ENCODE peak calls at places on chromosomes 13 and 19, in four cellular contexts. One of them, this sample, is unnamed.

GRCh38 chr13:48562296-48563066 is 29.6 kb upstream of the RCBTB2 start:
- DNase-seq in esophagus muscularis mucosa: peak; percentile 24
- DNase-seq in H1: no peak
- DNase-seq in stomach: no peak
- DNase-seq in this sample: peak; percentile 32

GRCh38 chr13:106143930-106144709 is 391.3 kb downstream of the EFNB2 start:
- DNase-seq in esophagus muscularis mucosa: no peak
- DNase-seq in H1: no peak
- DNase-seq in stomach: peak; percentile 36
- DNase-seq in this sample: no peak

GRCh38 chr19:43620061-43621001 is 902 bp upstream of the ZNF428 start:
- DNase-seq in esophagus muscularis mucosa: peak; percentile 93
- DNase-seq in H1: no peak
- DNase-seq in stomach: no peak
- DNase-seq in this sample: no peak

GRCh38 chr13:43831088-43831487 is 44.3 kb upstream of the ENOX1 start:
- DNase-seq in esophagus muscularis mucosa: no peak
- DNase-seq in H1: no peak
- DNase-seq in stomach: no peak
- DNase-seq in this sample: no peak

GRCh38 chr13:37023871-37024270 is 23.3 kb downstream of the EXOSC8 start:
- DNase-seq in esophagus muscularis mucosa: no peak
- DNase-seq in H1: no peak
- DNase-seq in stomach: no peak
- DNase-seq in this sample: no peak

GRCh38 chr19:32041681-32042292 is 303.6 kb upstream of the ZNF507 start:
- DNase-seq in esophagus muscularis mucosa: no peak
- DNase-seq in H1: peak; percentile 59
- DNase-seq in stomach: no peak
- DNase-seq in this sample: no peak

GRCh38 chr13:48178126-48178525 is 54.9 kb upstream of the ITM2B start:
- DNase-seq in esophagus muscularis mucosa: no peak
- DNase-seq in H1: no peak
- DNase-seq in stomach: no peak
- DNase-seq in this sample: no peak

GRCh38 chr19:1271528-1272422 is 2.6 kb downstream of the CIRBP start:
- DNase-seq in esophagus muscularis mucosa: no peak
- DNase-seq in H1: no peak
- DNase-seq in stomach: no peak
- DNase-seq in this sample: no peak

GRCh38 chr19:2716275-2716650 is 4.9 kb downstream of the DIRAS1 start:
- DNase-seq in esophagus muscularis mucosa: no peak
- DNase-seq in H1: no peak
- DNase-seq in stomach: no peak
- DNase-seq in this sample: no peak

GRCh38 chr19:5326986-5327623 is 13.5 kb downstream of the PTPRS start:
- DNase-seq in esophagus muscularis mucosa: no peak
- DNase-seq in H1: peak; percentile 65
- DNase-seq in stomach: no peak
- DNase-seq in this sample: no peak

GRCh38 chr13:113153810-113154748 is 4.4 kb upstream of the PROZ start:
- DNase-seq in esophagus muscularis mucosa: peak; percentile 95
- DNase-seq in H1: peak; percentile 71
- DNase-seq in stomach: peak; percentile 83
- DNase-seq in this sample: peak; percentile 77

GRCh38 chr19:46788968-46789338 is 559 bp upstream of the SLC1A5 start:
- DNase-seq in esophagus muscularis mucosa: no peak
- DNase-seq in H1: no peak
- DNase-seq in stomach: no peak
- DNase-seq in this sample: no peak

GRCh38 chr13:25977216-25977615 is 74.6 kb downstream of the SHISA2 start:
- DNase-seq in esophagus muscularis mucosa: no peak
- DNase-seq in H1: peak; percentile 63
- DNase-seq in stomach: no peak
- DNase-seq in this sample: no peak

DNA sequence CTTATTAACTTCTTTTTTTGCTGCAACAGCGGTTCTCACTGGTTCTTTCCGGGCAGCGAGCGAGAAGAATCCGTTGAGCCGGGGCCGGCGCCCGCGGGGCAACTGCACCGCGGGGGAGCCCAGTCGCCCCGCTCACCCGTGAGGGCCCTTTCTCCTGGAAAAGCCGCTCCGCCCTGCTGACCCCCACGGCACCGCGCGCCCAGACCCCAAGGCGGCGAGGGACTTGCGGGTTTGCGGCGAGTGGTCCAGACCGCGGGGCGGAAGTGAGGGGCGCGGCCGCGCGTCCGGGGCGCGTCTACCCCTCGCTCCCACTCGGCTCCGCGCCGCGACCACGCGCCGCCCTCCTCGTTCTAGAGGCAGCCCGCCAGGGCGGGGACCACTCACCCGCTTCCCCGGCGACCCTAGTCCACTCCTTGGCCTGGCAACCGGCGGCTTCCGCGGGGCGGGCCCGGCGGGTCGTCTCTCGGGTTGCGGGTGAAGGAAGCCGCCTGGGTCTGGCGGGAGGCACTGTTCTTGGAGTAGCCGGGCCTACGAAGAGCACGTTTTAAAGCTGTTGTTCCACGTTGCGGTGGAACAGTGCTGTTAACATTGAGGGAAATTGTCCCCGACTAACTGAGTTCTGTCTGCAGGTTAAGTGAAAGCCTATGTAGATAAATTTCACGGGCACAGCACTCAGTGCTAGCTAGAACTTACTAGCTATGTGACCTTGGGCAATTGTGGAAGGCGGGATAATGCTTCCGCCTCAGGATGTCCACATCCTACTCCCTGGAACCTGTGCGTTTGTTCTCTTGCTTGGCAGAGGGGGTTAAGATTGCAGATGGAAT is at the start of gene NEK3:
- DNase-seq in esophagus muscularis mucosa: peak; percentile 92
- DNase-seq in H1: peak; percentile 86
- DNase-seq in stomach: peak; percentile 66
- DNase-seq in this sample: peak; percentile 53
- TF ChIP-seq POLR2AphosphoS5 in esophagus muscularis mucosa: peak; percentile 61
- TF ChIP-seq POLR2AphosphoS5 in H1: peak; percentile 10
- TF ChIP-seq POLR2AphosphoS5 in stomach: no peak
- TF ChIP-seq POLR2AphosphoS5 in this sample: no peak

GRCh38 chr13:110447058-110447511 is 114.4 kb downstream of the RAB20 start:
- DNase-seq in esophagus muscularis mucosa: no peak
- DNase-seq in H1: no peak
- DNase-seq in stomach: no peak
- DNase-seq in this sample: no peak
- TF ChIP-seq POLR2AphosphoS5 in esophagus muscularis mucosa: peak; percentile 20
- TF ChIP-seq POLR2AphosphoS5 in H1: no peak
- TF ChIP-seq POLR2AphosphoS5 in stomach: no peak
- TF ChIP-seq POLR2AphosphoS5 in this sample: no peak

GRCh38 chr13:101399365-101399764 is 16.9 kb downstream of the NALCN start:
- DNase-seq in esophagus muscularis mucosa: peak; percentile 19
- DNase-seq in H1: no peak
- DNase-seq in stomach: no peak
- DNase-seq in this sample: no peak
- TF ChIP-seq POLR2AphosphoS5 in esophagus muscularis mucosa: no peak
- TF ChIP-seq POLR2AphosphoS5 in H1: no peak
- TF ChIP-seq POLR2AphosphoS5 in stomach: no peak
- TF ChIP-seq POLR2AphosphoS5 in this sample: no peak

GRCh38 chr13:45200701-45201230 is at the start of gene KCTD4:
- DNase-seq in esophagus muscularis mucosa: no peak
- DNase-seq in H1: no peak
- DNase-seq in stomach: no peak
- DNase-seq in this sample: no peak

GRCh38 chr13:45198041-45198440 is 2.8 kb downstream of the KCTD4 start:
- DNase-seq in esophagus muscularis mucosa: no peak
- DNase-seq in H1: no peak
- DNase-seq in stomach: no peak
- DNase-seq in this sample: no peak

GRCh38 chr13:45198924-45199323 is 1.9 kb downstream of the KCTD4 start:
- DNase-seq in esophagus muscularis mucosa: no peak
- DNase-seq in H1: no peak
- DNase-seq in stomach: no peak
- DNase-seq in this sample: no peak

GRCh38 chr13:45196622-45197021 is 4.2 kb downstream of the KCTD4 start:
- DNase-seq in esophagus muscularis mucosa: no peak
- DNase-seq in H1: no peak
- DNase-seq in stomach: no peak
- DNase-seq in this sample: no peak

GRCh38 chr13:45199716-45200115 is 1.1 kb downstream of the KCTD4 start:
- DNase-seq in esophagus muscularis mucosa: no peak
- DNase-seq in H1: no peak
- DNase-seq in stomach: no peak
- DNase-seq in this sample: no peak
- TF ChIP-seq POLR2AphosphoS5 in esophagus muscularis mucosa: no peak
- TF ChIP-seq POLR2AphosphoS5 in H1: no peak
- TF ChIP-seq POLR2AphosphoS5 in stomach: no peak
- TF ChIP-seq POLR2AphosphoS5 in this sample: no peak

GRCh38 chr19:45468803-45469131 is 971 bp downstream of the FOSB start:
- DNase-seq in esophagus muscularis mucosa: no peak
- DNase-seq in H1: no peak
- DNase-seq in stomach: peak; percentile 41
- DNase-seq in this sample: no peak

GRCh38 chr19:45470147-45471081 is 2.6 kb downstream of the FOSB start:
- DNase-seq in esophagus muscularis mucosa: no peak
- DNase-seq in H1: no peak
- DNase-seq in stomach: no peak
- DNase-seq in this sample: no peak

GRCh38 chr19:45468159-45468651 is 409 bp downstream of the FOSB start:
- DNase-seq in esophagus muscularis mucosa: no peak
- DNase-seq in H1: peak; percentile 67
- DNase-seq in stomach: peak; percentile 35
- DNase-seq in this sample: no peak

GRCh38 chr19:45469835-45470146 is 2.0 kb downstream of the FOSB start:
- DNase-seq in esophagus muscularis mucosa: no peak
- DNase-seq in H1: no peak
- DNase-seq in stomach: peak; percentile 91
- DNase-seq in this sample: peak; percentile 82

GRCh38 chr19:45469132-45469834 is 1.5 kb downstream of the FOSB start:
- DNase-seq in esophagus muscularis mucosa: peak; percentile 98
- DNase-seq in H1: peak; percentile 95
- DNase-seq in stomach: peak; percentile 95
- DNase-seq in this sample: peak; percentile 92
- TF ChIP-seq POLR2AphosphoS5 in esophagus muscularis mucosa: peak; percentile 96
- TF ChIP-seq POLR2AphosphoS5 in H1: peak; percentile 65
- TF ChIP-seq POLR2AphosphoS5 in stomach: peak; percentile 93
- TF ChIP-seq POLR2AphosphoS5 in this sample: no peak

DNA sequence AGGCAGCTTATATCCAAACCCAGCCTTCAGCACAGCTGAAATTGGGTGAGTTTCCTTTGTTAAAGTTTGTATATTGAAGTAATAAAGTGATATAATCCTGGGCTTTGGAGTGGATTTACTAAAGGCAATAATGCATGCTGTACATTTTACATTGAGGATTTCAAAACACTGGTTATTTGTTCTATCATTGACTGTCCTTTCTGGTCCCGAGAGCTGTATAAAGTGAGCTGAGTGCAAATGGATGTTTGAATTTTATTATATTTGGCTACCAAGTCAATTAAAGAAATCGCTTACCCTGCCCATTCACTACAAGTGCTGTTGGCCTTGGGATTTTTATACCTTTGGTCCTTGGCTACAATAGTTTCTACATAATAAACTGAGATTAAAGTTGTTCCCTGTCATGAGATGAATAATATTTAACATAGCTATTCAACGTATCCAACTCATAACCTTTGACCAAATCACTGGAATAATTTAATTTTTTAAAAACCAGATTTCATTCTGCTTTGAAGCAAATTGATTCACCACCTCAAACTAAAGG is 207.9 kb downstream of the KLF5 start:
- DNase-seq in esophagus muscularis mucosa: no peak
- DNase-seq in H1: no peak
- DNase-seq in stomach: no peak
- DNase-seq in this sample: no peak
- TF ChIP-seq POLR2AphosphoS5 in esophagus muscularis mucosa: no peak
- TF ChIP-seq POLR2AphosphoS5 in H1: no peak
- TF ChIP-seq POLR2AphosphoS5 in stomach: no peak
- TF ChIP-seq POLR2AphosphoS5 in this sample: no peak

GRCh38 chr13:27359203-27359821 is 65.1 kb upstream of the GTF3A start:
- DNase-seq in esophagus muscularis mucosa: no peak
- DNase-seq in H1: no peak
- DNase-seq in stomach: peak; percentile 71
- DNase-seq in this sample: peak; percentile 62

GRCh38 chr13:27360562-27360961 is 63.9 kb upstream of the GTF3A start:
- DNase-seq in esophagus muscularis mucosa: no peak
- DNase-seq in H1: no peak
- DNase-seq in stomach: no peak
- DNase-seq in this sample: no peak

GRCh38 chr13:27358420-27358819 is 66.0 kb upstream of the GTF3A start:
- DNase-seq in esophagus muscularis mucosa: no peak
- DNase-seq in H1: no peak
- DNase-seq in stomach: no peak
- DNase-seq in this sample: no peak

GRCh38 chr13:27367570-27367969 is 56.8 kb upstream of the GTF3A start:
- DNase-seq in esophagus muscularis mucosa: no peak
- DNase-seq in H1: no peak
- DNase-seq in stomach: no peak
- DNase-seq in this sample: no peak

GRCh38 chr13:27362064-27362751 is 62.2 kb upstream of the GTF3A start:
- DNase-seq in esophagus muscularis mucosa: peak; percentile 95
- DNase-seq in H1: peak; percentile 95
- DNase-seq in stomach: peak; percentile 90
- DNase-seq in this sample: peak; percentile 81
- TF ChIP-seq POLR2AphosphoS5 in esophagus muscularis mucosa: no peak
- TF ChIP-seq POLR2AphosphoS5 in H1: peak; percentile 46
- TF ChIP-seq POLR2AphosphoS5 in stomach: no peak
- TF ChIP-seq POLR2AphosphoS5 in this sample: no peak

GRCh38 chr13:101569807-101570206 is 117.3 kb downstream of the ITGBL1 start:
- DNase-seq in esophagus muscularis mucosa: no peak
- DNase-seq in H1: no peak
- DNase-seq in stomach: no peak
- DNase-seq in this sample: no peak
- TF ChIP-seq POLR2AphosphoS5 in esophagus muscularis mucosa: no peak
- TF ChIP-seq POLR2AphosphoS5 in H1: no peak
- TF ChIP-seq POLR2AphosphoS5 in stomach: no peak
- TF ChIP-seq POLR2AphosphoS5 in this sample: no peak

DNA sequence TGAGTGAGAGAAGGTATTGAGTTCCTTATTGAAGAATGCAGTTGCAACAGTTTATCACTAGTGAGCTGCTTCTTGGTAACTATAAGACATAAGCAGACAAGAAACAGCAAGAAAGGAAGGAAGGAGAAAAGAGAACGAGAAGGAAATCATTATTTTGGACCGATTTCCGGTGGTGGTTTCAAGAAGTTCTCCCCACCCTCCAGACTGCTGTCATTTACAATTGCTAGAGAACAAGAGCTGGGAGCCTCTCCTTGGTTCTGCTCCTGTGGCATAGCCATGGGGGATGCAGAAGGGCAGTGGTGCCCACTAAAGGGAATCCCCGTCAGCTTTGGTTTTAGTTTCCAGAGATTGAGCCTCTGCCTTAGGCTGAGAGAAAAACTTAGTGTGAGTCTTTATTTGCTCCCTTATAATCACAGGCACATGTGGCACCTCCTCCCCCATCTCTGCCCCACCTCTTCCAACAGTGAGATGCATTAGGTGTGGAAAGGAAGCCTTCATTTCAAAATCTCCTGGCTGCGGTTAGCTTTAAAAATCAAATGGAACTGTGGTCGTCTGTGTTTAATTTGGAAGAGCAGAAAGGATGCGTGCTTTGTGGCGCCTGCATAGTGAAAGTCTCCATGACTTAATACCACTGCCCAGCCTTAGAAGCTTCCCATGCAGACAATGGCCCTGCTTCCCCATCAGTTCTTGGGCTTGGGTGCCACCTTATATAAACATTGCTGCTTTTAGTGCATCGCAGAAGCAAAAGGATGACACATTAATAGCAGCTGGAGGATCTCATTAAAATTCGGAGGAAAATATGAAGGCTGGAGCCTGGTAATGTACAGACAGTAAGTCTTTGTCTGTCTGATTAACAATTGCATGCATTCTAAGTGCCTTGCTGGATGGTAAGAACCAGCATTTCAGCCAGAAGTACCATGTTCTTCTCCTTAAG is 25.0 kb downstream of the LRCH1 start:
- DNase-seq in esophagus muscularis mucosa: no peak
- DNase-seq in H1: no peak
- DNase-seq in stomach: no peak
- DNase-seq in this sample: no peak
- TF ChIP-seq POLR2AphosphoS5 in esophagus muscularis mucosa: no peak
- TF ChIP-seq POLR2AphosphoS5 in H1: no peak
- TF ChIP-seq POLR2AphosphoS5 in stomach: no peak
- TF ChIP-seq POLR2AphosphoS5 in this sample: no peak

This sample was measured in GM12891.